ENCODE peak calls at places on chromosomes 4 and X, in four cellular contexts. X is prostate gland, P is tibial nerve, I is H1. W is an unnamed sample. For H3K4me1, the result is how much of the 10 kb centered on the place peaks cover.

GRCh38 chr4:109294006-109294405 is 8.5 kb downstream of the COL25A1 start:
- DNase-seq in I (no peak), X (no peak), P (no peak), W (peak)

GRCh38 chr4:125765936-125766335 is 451.2 kb downstream of the FAT4 start:
- DNase-seq in X (no peak), P (no peak), I (no peak), W (no peak)

GRCh38 chr4:88439161-88439760 is 17.7 kb upstream of the HERC5 start:
- DNase-seq in X (no peak), P (no peak), I (peak), W (no peak)

GRCh38 chrX:34341258-34341657 is 209.1 kb upstream of the FAM47A start:
- DNase-seq in I (no peak), P (no peak), X (no peak), W (no peak)

GRCh38 chr4:115234405-115235093 is 121.1 kb upstream of the NDST4 start:
- DNase-seq in X (no peak), P (peak), I (no peak), W (no peak)

GRCh38 chrX:53494427-53494826 is 60.3 kb upstream of the HSD17B10 start:
- DNase-seq in I (no peak), P (peak), X (no peak), W (no peak)

GRCh38 chrX:78029663-78030062 is 60.2 kb upstream of the PGAM4 start:
- DNase-seq in P (peak), X (peak), I (no peak), W (no peak)

GRCh38 chr4:6333301-6334202 is 63.9 kb downstream of the WFS1 start:
- DNase-seq in I (no peak), X (no peak), P (no peak), W (no peak)

GRCh38 chr4:142840516-142841123 is 5.5 kb downstream of the INPP4B start:
- DNase-seq in P (no peak), X (no peak), I (no peak), W (no peak)

GRCh38 chrX:131734621-131735020 is 190.7 kb downstream of the OR13H1 start:
- DNase-seq in P (no peak), I (no peak), X (no peak), W (peak)

GRCh38 chrX:110086916-110087484 is 84.1 kb downstream of the TMEM164 start:
- DNase-seq in P (no peak), X (no peak), I (no peak), W (peak)

GRCh38 chr4:124318292-124318691 is 394.2 kb downstream of the ANKRD50 start:
- DNase-seq in I (no peak), P (no peak), X (no peak), W (no peak)

GRCh38 chrX:19865567-19866363 is 21.6 kb downstream of the SH3KBP1 start:
- DNase-seq in I (no peak), P (peak), X (no peak), W (no peak)

GRCh38 chrX:19869195-19869594 is 18.2 kb downstream of the SH3KBP1 start:
- DNase-seq in P (no peak), X (no peak), I (no peak), W (no peak)

GRCh38 chrX:19866626-19867410 is 20.6 kb downstream of the SH3KBP1 start:
- DNase-seq in X (no peak), I (no peak), P (no peak), W (no peak)

GRCh38 chrX:19867411-19867732 is 20.0 kb downstream of the SH3KBP1 start:
- DNase-seq in X (no peak), I (no peak), P (peak), W (no peak)

GRCh38 chrX:19867938-19868337 is 19.5 kb downstream of the SH3KBP1 start:
- DNase-seq in I (no peak), X (no peak), P (no peak), W (no peak)
- H3K4me1 ChIP-seq in I (under half), X (under half), P (under half), W (under half)

DNA sequence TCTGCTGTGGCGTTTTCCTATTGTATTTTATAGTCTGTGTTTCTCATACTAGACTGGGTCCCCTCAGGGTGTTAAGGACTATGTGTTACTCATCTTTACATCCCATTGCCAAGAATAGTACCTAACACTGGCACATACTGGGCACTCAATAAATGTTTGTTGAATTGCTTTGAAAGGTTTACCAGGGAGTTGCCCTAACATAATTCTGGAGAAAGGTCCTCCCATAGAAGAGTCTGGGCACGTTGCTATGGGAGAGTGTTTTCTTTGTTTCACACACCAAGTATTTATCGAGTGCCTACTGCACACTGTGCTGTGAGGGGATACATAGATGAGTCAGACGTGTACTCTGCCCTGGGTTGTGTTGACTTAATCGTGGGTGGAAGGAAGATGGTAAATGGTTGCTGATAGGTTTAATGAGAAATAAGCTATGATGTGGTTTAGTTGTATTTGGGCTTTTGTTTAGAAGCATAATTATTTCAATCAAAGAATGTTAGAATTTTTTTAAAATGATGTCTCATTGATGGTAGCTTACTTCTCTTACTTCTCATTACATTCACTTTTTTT is 42.9 kb downstream of the AFF1 start:
- DNase-seq in P (no peak), I (no peak), X (peak), W (peak)
- TF ChIP-seq CTCF in P (no peak), I (no peak), X (no peak), W (no peak)

DNA sequence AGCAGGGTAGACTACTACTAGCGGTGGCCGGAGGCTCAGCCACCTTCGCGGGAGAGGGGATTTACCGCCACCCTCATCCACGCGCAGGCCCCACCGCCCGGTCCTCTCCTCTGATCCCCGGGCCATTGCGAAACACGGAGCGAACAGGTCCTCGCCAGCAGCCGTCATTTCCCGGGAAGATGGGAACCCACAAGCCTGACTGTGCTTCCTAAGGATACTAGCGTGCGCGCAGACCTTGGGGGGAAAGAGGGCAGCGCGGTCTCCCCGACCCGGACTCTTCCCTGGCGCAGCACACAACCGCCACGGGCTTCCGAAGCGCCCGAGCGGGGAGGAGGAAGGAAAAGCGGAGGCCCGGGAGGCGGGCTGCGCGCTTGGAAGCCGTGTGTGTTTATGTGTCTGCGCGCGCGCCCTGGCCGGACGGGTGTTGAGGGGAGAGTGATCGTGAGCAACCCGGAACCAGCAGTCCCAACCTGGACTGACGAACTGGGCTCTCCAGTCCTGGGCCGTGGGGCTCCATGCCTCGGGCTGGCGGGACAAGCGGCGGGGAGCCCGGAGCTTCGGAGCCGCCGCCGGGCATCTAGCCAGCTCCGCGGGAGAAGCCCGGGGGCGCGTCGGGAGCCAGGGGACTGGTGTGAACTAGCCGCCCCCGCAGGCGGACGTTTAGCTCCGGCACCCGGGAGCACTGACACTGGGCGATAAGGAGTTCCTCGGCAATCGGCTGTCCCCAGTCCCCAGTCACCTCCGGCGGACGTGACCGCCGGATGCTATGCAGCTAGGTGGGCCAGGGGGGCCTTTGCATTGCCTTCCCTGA is 74.6 kb upstream of the BCOR start:
- DNase-seq in P (peak), X (peak), I (no peak), W (no peak)
- H3K4me1 ChIP-seq in P (under half), X (under half), I (under half), W (under half)

DNA sequence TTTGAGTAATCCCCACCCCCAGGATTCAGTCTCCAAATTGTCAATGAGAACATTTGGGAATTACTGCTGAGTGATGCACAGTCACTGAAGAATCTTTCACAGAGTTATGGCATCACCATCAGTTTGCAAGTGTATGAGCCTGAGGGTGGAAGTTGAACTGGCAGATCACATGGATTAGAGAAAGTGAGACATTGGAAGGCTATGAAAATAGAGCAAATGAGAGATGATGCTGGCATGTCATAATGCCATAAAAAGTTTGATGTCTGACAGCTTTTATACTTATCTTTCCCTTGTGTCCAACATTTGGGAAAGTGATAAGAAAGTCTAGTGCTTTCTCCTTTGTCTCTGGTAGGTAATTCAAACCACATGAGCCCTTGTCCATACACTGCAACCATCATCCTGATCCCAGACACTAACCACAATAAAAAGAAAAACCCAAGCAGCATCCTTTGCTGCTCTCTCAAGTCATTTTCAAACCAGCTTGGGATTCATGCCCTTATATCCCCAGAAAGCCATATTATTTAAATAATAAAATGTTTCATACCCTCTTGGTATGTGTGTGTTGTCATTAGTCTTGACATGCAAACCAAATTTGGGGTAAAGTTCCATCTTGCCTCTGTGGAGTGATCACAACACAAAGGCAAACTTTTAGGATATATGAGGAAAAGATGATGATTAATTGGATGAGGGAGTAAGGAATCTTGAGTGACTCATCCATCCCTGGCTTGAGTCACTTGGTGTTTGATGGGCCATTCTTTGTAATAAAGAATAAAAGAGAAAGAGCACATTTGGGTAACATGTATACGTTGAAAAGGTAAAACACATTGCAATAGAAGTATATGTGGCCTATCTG is 438.9 kb downstream of the GRXCR1 start:
- DNase-seq in I (no peak), P (no peak), X (no peak), W (no peak)
- TF ChIP-seq CTCF in I (no peak), P (no peak), X (no peak), W (no peak)

GRCh38 chr4:105194328-105195231 is 47.9 kb downstream of the TET2 start:
- DNase-seq in X (no peak), I (no peak), P (no peak), W (no peak)
- H3K4me1 ChIP-seq in X (under half), I (under half), P (under half), W (under half)

GRCh38 chr4:151276787-151277557 is at the start of gene PRSS48:
- DNase-seq in X (peak), P (peak), I (peak), W (peak)
- TF ChIP-seq CTCF in X (peak), P (peak), I (peak), W (peak)

GRCh38 chr4:2263701-2264321 is 1.9 kb upstream of the MXD4 start:
- DNase-seq in I (no peak), P (no peak), X (no peak), W (no peak)
- H3K4me1 ChIP-seq in I (under half), P (under half), X (under half), W (under half)